ENCODE peak calls at places on chromosomes 7 and 10, in four cellular contexts. P is H9; J is SJCRH30; Z is effector memory CD4-positive, alpha-beta T cell. G is an unnamed sample.

GRCh38 chr10:73868655-73869195 is 5.6 kb downstream of the CAMK2G start:
- DNase-seq in J (no peak), Z (no peak), P (no peak), G (no peak)

GRCh38 chr7:2451171-2452073 is 24.8 kb downstream of the GRIFIN start:
- DNase-seq in J (peak; percentile 82), Z (peak; percentile 63), P (peak; percentile 90), G (peak; percentile 63)

GRCh38 chr7:67671006-67671405 is 674.4 kb downstream of the TYW1 start:
- DNase-seq in J (no peak), P (no peak), Z (no peak), G (no peak)

GRCh38 chr7:37116043-37116701 is 332.5 kb downstream of the ELMO1 start:
- DNase-seq in J (no peak), P (no peak), Z (no peak), G (no peak)

GRCh38 chr7:22121702-22122474 is 176.2 kb upstream of the CDCA7L start:
- DNase-seq in J (no peak), Z (no peak), P (no peak), G (no peak)

GRCh38 chr10:55263327-55263726 is 462.3 kb upstream of the PCDH15 start:
- DNase-seq in J (no peak), P (peak; percentile 45), Z (no peak), G (no peak)

GRCh38 chr7:69654849-69655707 is 56.8 kb downstream of the AUTS2 start:
- DNase-seq in Z (no peak), P (no peak), J (no peak), G (no peak)

GRCh38 chr10:80411267-80411668 is 2.9 kb downstream of the PRXL2A start:
- DNase-seq in Z (no peak), P (no peak), J (peak; percentile 90), G (no peak)

GRCh38 chr7:37097983-37098382 is 350.7 kb downstream of the ELMO1 start:
- DNase-seq in J (no peak), Z (no peak), P (no peak), G (no peak)

GRCh38 chr10:32446701-32447406 is 914 bp downstream of the CCDC7 start:
- DNase-seq in P (no peak), Z (no peak), J (peak; percentile 13), G (peak; percentile 10)

GRCh38 chr10:121899727-121900126 is 28.1 kb downstream of the ATE1 start:
- DNase-seq in J (no peak), Z (no peak), P (no peak), G (no peak)

GRCh38 chr7:97842006-97842405 is 30.2 kb downstream of the ASNS start:
- DNase-seq in P (no peak), Z (no peak), J (no peak), G (no peak)

GRCh38 chr10:35079763-35080162 is 10.4 kb downstream of the CUL2 start:
- DNase-seq in P (no peak), J (no peak), Z (no peak), G (no peak)

GRCh38 chr10:80165173-80165572 is 32.6 kb downstream of the PLAC9 start:
- DNase-seq in Z (no peak), J (peak; percentile 35), P (no peak), G (no peak)

GRCh38 chr10:45179716-45180115 is 135.7 kb downstream of the OR13A1 start:
- DNase-seq in Z (no peak), P (peak; percentile 35), J (no peak), G (no peak)

GRCh38 chr10:28948045-28948444 is 270.7 kb downstream of the BAMBI start:
- DNase-seq in P (no peak), Z (no peak), J (no peak), G (no peak)

GRCh38 chr10:36555036-36555435 is 570.4 kb upstream of the ANKRD30A start:
- DNase-seq in Z (no peak), J (peak; percentile 26), P (no peak), G (no peak)

GRCh38 chr10:97320480-97321031 is 1.5 kb downstream of the FRAT1 start:
- DNase-seq in J (no peak), Z (no peak), P (peak; percentile 34), G (no peak)

GRCh38 chr10:72259491-72260214 is 14.1 kb upstream of the DDIT4 start:
- DNase-seq in Z (no peak), J (peak; percentile 32), P (no peak), G (no peak)

GRCh38 chr7:81637527-81637926 is 132.3 kb downstream of the HGF start:
- DNase-seq in P (no peak), Z (no peak), J (no peak), G (no peak)

DNA sequence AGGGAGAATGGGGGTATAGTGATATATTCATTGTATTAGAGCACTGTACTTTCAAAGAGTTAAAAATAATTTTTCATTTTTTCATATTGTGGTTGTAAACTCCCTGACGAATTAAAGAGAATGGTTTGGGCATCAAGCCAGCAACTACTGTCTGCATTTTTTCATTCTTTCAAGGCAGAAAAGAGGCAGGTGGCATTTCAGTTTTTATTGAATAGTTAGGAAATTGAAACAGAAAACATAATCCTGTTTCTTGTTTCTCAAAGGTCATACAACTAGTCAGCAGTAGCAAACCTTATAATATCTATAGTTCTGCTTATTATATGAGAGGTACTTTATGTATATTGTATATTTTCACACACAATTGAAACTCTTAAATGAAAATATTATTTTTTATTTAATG is 303.9 kb upstream of the KCND2 start:
- DNase-seq in J (no peak), P (no peak), Z (no peak), G (no peak)
- H3K4me1 ChIP-seq in J (peaks cover 13% of the 10 kb centered on the region), P (no peaks in the 10 kb centered on the region), Z (no peaks in the 10 kb centered on the region), G (no peaks in the 10 kb centered on the region)

GRCh38 chr10:124089859-124090258 is 3.5 kb downstream of the CHST15 start:
- DNase-seq in P (no peak), Z (no peak), J (no peak), G (no peak)
- H3K4me1 ChIP-seq in P (no peaks in the 10 kb centered on the region), Z (peaks cover 4% of the 10 kb centered on the region), J (no peaks in the 10 kb centered on the region), G (no peaks in the 10 kb centered on the region)

DNA sequence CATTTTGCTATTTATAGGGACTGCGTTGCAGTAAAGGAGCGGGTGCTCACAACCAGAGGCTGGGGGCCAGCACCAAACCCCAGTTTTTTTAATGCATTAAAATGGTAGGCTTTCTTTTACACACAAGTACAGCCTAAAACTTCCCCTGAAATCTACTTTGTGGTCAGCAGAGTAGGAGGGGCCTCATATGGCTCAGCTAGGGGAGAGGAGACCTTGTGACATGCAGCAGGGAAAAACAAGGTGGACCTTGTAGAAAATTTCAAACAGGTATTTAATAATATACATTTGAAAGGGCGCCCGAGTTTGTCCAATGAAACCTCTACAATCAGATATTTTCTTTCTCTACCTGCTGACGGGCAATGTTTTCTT is 1.4 kb downstream of the CCDC136 start:
- DNase-seq in Z (no peak), P (no peak), J (no peak), G (no peak)
- H3K4me1 ChIP-seq in Z (peaks cover 14% of the 10 kb centered on the region), P (no peaks in the 10 kb centered on the region), J (peaks cover 14% of the 10 kb centered on the region), G (peaks cover 15% of the 10 kb centered on the region)

DNA sequence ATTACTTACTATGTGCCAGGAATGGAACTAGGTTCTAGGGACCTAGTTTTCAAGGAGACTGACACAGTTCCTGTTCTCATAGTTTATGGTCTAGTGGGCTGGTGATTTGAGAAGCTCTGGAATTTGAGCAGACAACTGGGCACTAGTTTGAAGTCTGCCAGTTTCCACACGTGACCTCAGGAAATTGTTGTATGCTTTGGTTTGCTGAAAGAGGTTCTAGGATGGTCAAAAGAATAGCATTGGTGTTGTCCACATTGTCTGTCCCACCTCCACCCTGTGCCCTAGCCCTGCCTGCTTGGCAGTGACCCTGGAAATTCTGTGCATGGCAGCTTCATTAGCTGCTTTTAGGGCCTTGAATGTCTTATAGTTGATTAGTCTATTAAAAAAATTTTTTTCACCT is 28.7 kb downstream of the GBF1 start:
- DNase-seq in Z (no peak), P (no peak), J (no peak), G (no peak)
- H3K4me1 ChIP-seq in Z (no peaks in the 10 kb centered on the region), P (no peaks in the 10 kb centered on the region), J (peaks cover 34% of the 10 kb centered on the region), G (peaks cover 14% of the 10 kb centered on the region)

DNA sequence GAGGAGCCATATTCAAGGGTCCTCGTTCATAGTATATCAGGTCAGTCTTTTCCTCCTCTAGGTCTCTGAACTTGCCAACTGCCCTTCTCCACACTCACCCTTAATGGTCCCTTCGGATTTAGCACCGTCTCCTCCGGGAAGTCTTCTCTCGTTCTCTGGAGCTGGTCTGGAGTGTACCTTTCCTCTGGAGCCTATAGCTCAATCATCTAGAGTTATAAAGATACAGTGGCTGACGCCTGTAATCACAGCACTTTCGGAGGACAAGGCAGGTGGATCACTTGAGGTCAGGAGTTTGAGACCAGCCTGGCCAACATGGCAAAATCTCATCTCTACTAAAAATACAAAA is 4.4 kb upstream of the SCD start:
- DNase-seq in Z (no peak), P (no peak), J (no peak), G (no peak)
- H3K4me1 ChIP-seq in Z (peaks cover 9% of the 10 kb centered on the region), P (no peaks in the 10 kb centered on the region), J (peaks cover 8% of the 10 kb centered on the region), G (peaks cover 8% of the 10 kb centered on the region)

G was measured in CD4-positive, alpha-beta memory T cell.